ENCODE peak calls at places on chromosomes 5 and 9, in six cellular contexts. A is K562, X is HepG2, B is SK-N-SH, M is H1, K is GM12878. I is an unnamed sample.
A peak's percentile ranks its signal among the peaks of the same experiment; 100 is the strongest.

GRCh38 chr9:137493163-137494103 is 34.3 kb upstream of the NSMF start:
- DNase-seq in K (no peak), X (no peak), M (no peak), A (no peak), B (no peak), I (no peak)

GRCh38 chr5:169024426-169024825 is 276.5 kb downstream of the SLIT3 start:
- DNase-seq in K (no peak), B (no peak), M (no peak), A (no peak), X (no peak), I (no peak)

GRCh38 chr9:535356-535755 is 306.1 kb upstream of the DMRT1 start:
- DNase-seq in B (no peak), K (no peak), X (no peak), A (no peak), M (no peak), I (no peak)

GRCh38 chr5:54492196-54492595 is 25.4 kb upstream of the SNX18 start:
- DNase-seq in M (no peak), X (no peak), K (no peak), A (no peak), B (no peak), I (no peak)

GRCh38 chr9:110316255-110316921 is 21.3 kb downstream of the TXNDC8 start:
- DNase-seq in X (no peak), M (no peak), A (no peak), B (no peak), K (no peak), I (peak; percentile 82)

GRCh38 chr5:175610381-175610780 is 47.5 kb upstream of the HRH2 start:
- DNase-seq in A (no peak), M (no peak), X (no peak), K (no peak), B (no peak), I (no peak)

GRCh38 chr9:123985869-123986268 is 25.7 kb upstream of the LHX2 start:
- DNase-seq in A (no peak), K (no peak), X (no peak), M (no peak), B (no peak), I (no peak)

GRCh38 chr5:130652178-130652577 is 512.9 kb downstream of the HINT1 start:
- DNase-seq in B (no peak), K (no peak), M (no peak), X (no peak), A (no peak), I (no peak)

GRCh38 chr5:35324201-35324600 is 93.9 kb upstream of the PRLR start:
- DNase-seq in A (no peak), K (no peak), B (no peak), X (no peak), M (no peak), I (no peak)

DNA sequence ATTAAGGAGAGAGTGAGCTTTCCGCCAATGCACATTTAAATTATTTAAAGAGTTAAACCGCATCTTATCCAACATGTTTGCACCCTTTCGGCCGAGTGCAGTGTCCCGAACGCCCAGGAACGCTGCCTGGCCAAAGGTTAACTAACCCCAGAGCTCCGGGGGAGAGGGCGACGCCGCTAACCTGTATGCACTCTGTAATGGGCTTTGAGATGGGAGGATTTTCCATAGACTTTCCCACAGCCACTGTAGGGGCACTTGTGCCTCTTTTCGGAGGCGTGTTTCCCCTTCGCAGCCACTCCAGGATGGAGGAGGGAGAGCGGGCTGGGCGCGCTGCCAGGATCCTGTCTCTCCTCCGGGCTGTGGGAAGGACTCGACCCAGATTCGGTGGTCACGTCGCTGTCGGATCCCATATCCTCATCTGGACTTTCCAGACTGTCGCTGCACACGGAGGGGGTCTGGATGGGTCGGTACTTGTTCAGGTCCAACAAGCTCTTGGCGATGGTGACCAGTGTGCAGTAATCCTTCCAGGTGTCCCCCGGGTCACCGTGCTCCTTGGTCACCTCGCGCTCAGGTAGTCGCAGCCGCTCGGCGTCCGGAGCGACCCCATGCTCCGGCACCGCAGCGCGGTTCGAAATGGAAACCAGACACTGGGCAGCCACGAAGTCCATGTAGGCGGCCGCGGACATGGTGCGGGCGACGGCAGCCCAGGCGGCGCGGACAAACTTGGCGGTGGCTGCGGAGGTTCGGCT is 1.6 kb downstream of the KLF9 start:
- DNase-seq in K (no peak), B (peak; percentile 82), M (no peak), X (peak; percentile 37), A (peak; percentile 44), I (peak; percentile 31)
- TF ChIP-seq GABPA in K (no peak), B (no peak), M (no peak), X (no peak), A (no peak), I (no peak)

DNA sequence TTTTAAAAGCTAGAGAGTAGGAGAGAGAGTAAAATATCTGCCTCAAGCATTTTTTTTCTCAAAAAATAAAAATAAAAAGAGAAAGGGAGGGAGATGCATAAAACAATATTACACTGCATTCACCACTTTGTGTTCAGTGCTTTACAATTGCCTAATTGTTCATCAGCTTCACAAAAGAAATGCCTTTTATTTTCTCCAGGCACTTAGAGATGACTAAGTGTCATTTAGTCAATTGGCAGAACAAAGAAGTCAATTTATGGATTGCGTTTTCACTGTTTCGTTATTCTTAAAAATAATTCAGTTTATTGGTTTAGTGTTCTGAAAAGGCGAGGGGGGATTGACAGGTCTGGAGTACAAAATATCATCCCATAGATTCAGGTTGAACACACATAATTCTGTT is 232.5 kb upstream of the CCNH start:
- DNase-seq in M (no peak), K (no peak), B (no peak), X (no peak), A (no peak), I (no peak)
- TF ChIP-seq GABPA in M (no peak), K (no peak), B (no peak), X (no peak), A (no peak), I (no peak)

GRCh38 chr5:90166816-90167215 is 242.7 kb downstream of the CETN3 start:
- DNase-seq in K (no peak), B (no peak), M (no peak), A (no peak), X (no peak), I (no peak)

GRCh38 chr5:90168399-90168798 is 241.2 kb downstream of the CETN3 start:
- DNase-seq in A (no peak), B (no peak), X (no peak), M (no peak), K (no peak), I (no peak)

GRCh38 chr5:90173299-90174030 is 236.1 kb downstream of the CETN3 start:
- DNase-seq in M (no peak), A (no peak), K (no peak), X (no peak), B (no peak), I (no peak)

GRCh38 chr5:90169078-90169477 is 240.5 kb downstream of the CETN3 start:
- DNase-seq in B (no peak), X (no peak), A (no peak), M (no peak), K (no peak), I (no peak)

DNA sequence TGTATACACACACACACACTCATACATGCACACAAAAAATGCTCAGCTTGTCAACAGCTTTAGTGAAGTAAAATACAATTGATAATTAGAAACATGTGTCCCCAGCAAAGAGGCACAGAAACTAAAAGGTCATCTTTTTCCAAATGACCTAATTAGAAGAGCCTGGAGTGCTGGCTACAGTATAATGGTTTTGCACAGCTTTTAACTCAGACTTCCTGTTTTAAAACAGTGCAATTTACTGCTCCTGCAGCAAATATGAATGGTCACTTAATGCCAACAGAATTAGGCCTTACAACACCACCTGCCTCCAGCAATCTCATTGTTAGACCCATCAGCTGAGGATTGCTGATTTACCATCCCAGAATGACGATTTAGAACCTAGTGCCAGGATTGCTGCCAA is 239.3 kb downstream of the CETN3 start:
- DNase-seq in M (no peak), X (no peak), A (no peak), K (no peak), B (peak; percentile 37), I (no peak)
- TF ChIP-seq GABPA in M (no peak), X (no peak), A (no peak), K (no peak), B (no peak), I (no peak)

GRCh38 chr5:84406111-84406510 is 21.4 kb upstream of the EDIL3 start:
- DNase-seq in X (no peak), M (no peak), A (no peak), K (no peak), B (no peak), I (no peak)

GRCh38 chr5:84403773-84404172 is 19.1 kb upstream of the EDIL3 start:
- DNase-seq in B (no peak), M (no peak), X (no peak), A (no peak), K (no peak), I (no peak)
- TF ChIP-seq GABPA in B (no peak), M (no peak), X (no peak), A (no peak), K (no peak), I (no peak)

DNA sequence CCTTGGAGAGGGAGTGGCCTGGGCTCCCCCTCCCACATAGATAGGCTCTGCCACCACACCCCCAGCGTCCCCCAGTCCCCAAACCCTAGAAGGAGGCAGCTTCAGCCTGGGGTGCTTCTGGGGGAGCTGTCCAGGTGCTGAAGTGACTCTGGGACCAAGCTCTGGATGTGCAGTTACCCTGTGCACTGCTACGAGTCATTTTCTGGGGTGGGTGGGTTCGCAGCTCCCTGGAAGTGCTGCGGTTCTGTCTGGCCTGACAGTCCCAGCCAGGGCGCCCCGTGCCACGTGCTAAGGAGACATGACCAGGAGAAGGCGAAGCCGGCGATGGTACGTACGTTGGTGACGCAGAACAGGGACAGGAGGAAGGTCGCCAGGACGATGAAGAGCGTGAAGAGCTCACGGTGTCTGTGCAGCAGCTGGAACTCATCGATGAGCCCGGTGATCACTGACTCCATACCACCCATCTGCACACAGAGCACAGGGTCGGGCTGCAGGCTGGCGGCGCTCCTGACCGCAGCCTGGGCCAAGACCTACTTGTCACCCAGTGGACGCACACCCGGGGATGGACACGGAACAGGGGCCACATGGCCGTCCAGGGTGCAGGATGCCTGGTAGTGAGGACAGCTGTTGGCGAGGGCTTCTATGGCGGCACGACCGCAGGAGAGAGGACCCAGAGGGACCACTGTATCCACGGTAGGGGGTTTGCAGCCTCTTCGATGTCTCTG is 35.7 kb downstream of the SLC6A3 start:
- DNase-seq in X (no peak), M (no peak), B (no peak), K (no peak), A (peak; percentile 76), I (peak; percentile 25)
- TF ChIP-seq GABPA in X (no peak), M (no peak), B (no peak), K (no peak), A (no peak), I (no peak)

GRCh38 chr9:80070071-80070742 is 498.4 kb downstream of the TLE4 start:
- DNase-seq in A (no peak), X (no peak), B (no peak), K (no peak), M (no peak), I (no peak)
- TF ChIP-seq GABPA in A (no peak), X (no peak), B (no peak), K (no peak), M (no peak), I (no peak)

GRCh38 chr5:64269164-64269563 is 103.5 kb downstream of the RNF180 start:
- DNase-seq in B (no peak), K (no peak), X (no peak), A (no peak), M (no peak), I (no peak)

DNA sequence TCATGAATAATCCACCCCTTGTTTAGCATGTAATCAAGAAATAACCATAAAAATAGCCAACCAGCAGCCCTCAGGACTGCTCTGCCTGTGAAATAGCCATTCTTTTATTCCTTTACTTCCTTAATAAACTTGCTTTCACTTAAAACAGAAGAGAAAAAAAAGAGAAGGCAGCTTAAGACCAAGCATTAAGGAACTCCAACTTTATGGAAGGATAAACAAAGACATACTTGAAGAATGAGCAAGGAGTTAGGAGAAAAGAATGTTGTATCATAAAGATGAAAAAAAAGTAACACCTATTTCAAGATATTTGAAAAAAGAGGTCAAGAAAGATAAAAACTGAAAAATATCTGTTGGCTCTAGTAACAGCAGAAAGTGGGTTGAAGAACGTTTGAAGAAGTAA is 107.6 kb downstream of the RNF180 start:
- DNase-seq in B (no peak), M (no peak), K (no peak), X (no peak), A (no peak), I (no peak)
- TF ChIP-seq GABPA in B (no peak), M (no peak), K (no peak), X (no peak), A (no peak), I (no peak)

I was measured in HL-60.